ENCODE peak calls at places on chromosome 17, in eight cellular contexts. V is right atrium auricular region, N is testis, H is WTC11, M is choroid plexus epithelial cell, F is nephron progenitor cell, A is AG09319, G is NB4. L is an unnamed sample.

GRCh38 chr17:1793447-1793806 is 31.6 kb downstream of the SERPINF1 start:
- DNase-seq in V (no peak), N (no peak), H (no peak), M (no peak), F (no peak), A (no peak), G (no peak), L (no peak)

GRCh38 chr17:50276588-50277356 is 2.5 kb downstream of the TMEM92 start:
- DNase-seq in V (no peak), N (no peak), H (no peak), M (no peak), F (no peak), A (no peak), G (no peak), L (no peak)

GRCh38 chr17:40963838-40964237 is 2.9 kb downstream of the KRT39 start:
- DNase-seq in V (no peak), N (no peak), H (no peak), M (peak; percentile 62), F (no peak), A (no peak), G (peak; percentile 6), L (no peak)

GRCh38 chr17:12021604-12022003 is 927 bp downstream of the MAP2K4 start:
- DNase-seq in V (no peak), N (no peak), H (no peak), M (no peak), F (no peak), A (no peak), G (no peak), L (no peak)

GRCh38 chr17:80529104-80529903 is 15.3 kb upstream of the RPTOR start:
- DNase-seq in V (no peak), N (peak; percentile 63), H (no peak), M (no peak), F (no peak), A (no peak), G (no peak), L (no peak)

GRCh38 chr17:74190807-74191206 is 12.7 kb upstream of the RPL38 start:
- DNase-seq in V (no peak), N (peak; percentile 40), H (peak; percentile 57), M (no peak), F (peak; percentile 76), A (no peak), G (no peak), L (no peak)

GRCh38 chr17:79126139-79126538 is 51.5 kb downstream of the ENGASE start:
- DNase-seq in V (no peak), N (no peak), H (peak; percentile 54), M (peak; percentile 5), F (no peak), A (no peak), G (no peak), L (no peak)

GRCh38 chr17:29163563-29163962 is 16.6 kb downstream of the MYO18A start:
- DNase-seq in V (no peak), N (no peak), H (no peak), M (no peak), F (no peak), A (no peak), G (no peak), L (no peak)

GRCh38 chr17:20241855-20242254 is 225.5 kb downstream of the LGALS9B start:
- DNase-seq in V (no peak), N (no peak), H (no peak), M (no peak), F (no peak), A (no peak), G (no peak), L (no peak)

GRCh38 chr17:34382586-34383224 is 19.7 kb upstream of the CCL1 start:
- DNase-seq in V (no peak), N (no peak), H (no peak), M (no peak), F (no peak), A (no peak), G (peak; percentile 76), L (no peak)

GRCh38 chr17:74442291-74442669 is 10.4 kb downstream of the GPRC5C start:
- DNase-seq in V (no peak), N (no peak), H (no peak), M (no peak), F (no peak), A (no peak), G (no peak), L (no peak)

GRCh38 chr17:46876353-46876887 is 25.0 kb downstream of the WNT9B start:
- DNase-seq in V (no peak), N (no peak), H (peak; percentile 62), M (no peak), F (peak; percentile 17), A (no peak), G (no peak), L (no peak)

GRCh38 chr17:81085420-81085911 is 50.5 kb downstream of the BAIAP2 start:
- DNase-seq in V (no peak), N (no peak), H (no peak), M (no peak), F (no peak), A (no peak), G (no peak), L (no peak)

GRCh38 chr17:19573075-19573474 is 39.4 kb downstream of the SLC47A1 start:
- DNase-seq in V (no peak), N (no peak), H (no peak), M (peak; percentile 81), F (no peak), A (no peak), G (peak; percentile 91), L (no peak)

GRCh38 chr17:31535581-31535981 is 144.1 kb downstream of the RAB11FIP4 start:
- DNase-seq in V (no peak), N (no peak), H (no peak), M (no peak), F (no peak), A (no peak), G (no peak), L (no peak)

DNA sequence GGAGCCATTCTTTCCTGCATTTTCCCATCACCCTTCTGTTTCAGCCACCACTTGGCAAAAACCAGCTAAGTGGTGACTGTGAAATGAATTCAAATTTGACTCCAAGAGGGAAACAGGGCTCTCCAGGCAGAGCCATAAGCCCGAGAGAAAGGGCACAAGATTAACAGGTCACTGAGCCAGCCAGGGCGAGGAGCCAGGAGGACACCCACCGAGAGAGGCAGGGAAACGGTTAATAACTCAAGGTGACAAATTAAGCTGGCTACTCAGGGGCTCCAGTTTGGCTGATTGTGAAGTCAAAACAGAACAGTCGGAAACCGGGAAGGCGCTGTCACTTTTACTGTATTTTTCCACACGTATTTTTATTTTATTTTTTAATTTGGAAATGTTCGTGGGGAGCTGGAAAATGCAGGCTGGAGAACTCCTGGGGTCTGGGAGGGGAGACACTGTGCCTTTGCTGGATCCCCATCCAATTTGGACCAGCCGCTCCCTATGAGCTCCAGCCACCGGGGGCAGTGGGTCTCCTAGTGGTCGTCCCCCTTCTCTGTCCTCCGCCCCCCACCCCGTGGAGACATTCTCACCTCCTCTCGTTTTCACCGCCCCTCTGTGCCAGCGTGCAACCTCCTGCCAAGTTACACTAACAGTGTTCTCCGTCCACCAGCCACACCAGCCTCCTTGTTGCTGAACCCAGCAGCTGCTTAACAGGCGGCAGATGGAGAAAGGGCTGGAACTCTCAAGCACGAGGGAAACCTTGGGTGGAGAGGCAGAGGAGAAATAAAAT is 67.6 kb upstream of the SOX9 start:
- DNase-seq in V (no peak), N (no peak), H (peak; percentile 45), M (no peak), F (peak; percentile 9), A (no peak), G (no peak), L (no peak)
- TF ChIP-seq CTCF in V (no peak), N (no peak), H (no peak), M (no peak), F (no peak), A (no peak), G (no peak), L (no peak)

DNA sequence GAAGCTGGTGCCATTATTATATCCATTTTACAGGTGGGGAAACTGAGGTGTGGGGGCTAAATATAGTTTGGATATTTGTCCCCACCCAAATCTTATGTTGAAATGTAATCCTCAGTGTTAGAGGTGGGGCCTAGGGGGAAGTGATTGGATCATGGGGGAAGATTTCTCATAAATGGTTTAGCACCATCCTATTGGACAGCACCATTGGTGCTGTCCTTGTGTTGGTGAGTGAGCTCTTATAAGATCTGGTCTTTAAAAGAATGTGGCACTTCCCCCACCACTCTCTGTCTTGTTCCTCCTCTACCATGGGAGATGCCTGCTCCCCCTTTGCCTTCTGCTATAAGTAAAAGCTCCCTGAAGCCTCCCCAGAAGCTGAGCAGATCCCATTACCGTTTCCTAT is 119.8 kb upstream of the SEC14L1 start:
- DNase-seq in V (no peak), N (no peak), H (no peak), M (no peak), F (no peak), A (no peak), G (peak; percentile 16), L (no peak)
- TF ChIP-seq CTCF in V (no peak), N (no peak), H (no peak), M (no peak), F (no peak), A (no peak), G (no peak), L (no peak)

DNA sequence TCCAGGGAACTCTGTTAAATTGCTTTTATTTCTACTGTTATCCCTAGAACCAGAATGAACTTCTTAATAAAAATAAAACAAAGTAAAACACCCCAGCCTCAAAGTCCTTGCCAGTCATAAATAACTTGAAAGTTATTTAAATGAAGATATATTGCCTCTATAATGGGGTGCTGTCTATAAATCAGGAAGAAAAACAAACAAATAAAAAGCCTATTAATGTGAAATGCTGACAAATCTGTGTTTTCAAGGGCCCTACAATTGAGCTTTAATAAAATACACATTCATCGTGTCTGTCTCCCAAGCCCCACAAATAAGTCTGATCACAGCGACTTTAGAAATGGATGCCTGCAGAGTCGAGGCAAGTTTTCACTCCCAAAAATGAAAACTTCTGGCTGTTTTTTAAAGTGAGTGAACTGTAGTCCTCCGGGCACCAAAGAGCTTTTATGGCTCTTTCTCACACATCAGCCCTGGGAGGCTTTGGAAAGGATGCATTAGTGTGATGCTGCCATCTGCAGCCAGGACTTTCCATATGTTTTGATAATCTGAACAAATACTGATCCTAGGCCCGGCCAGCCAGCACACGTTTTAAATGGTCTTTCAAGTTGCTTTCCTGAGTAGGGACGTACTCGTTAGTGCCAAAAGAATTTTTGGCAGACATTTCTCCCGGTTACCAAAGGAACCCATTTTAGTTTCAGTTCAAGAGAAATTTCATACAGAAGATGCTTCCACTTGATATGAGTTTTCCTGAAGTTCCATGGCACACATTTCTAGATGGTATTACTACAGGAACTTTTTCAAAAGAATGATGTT is 16.3 kb downstream of the NACA2 start:
- DNase-seq in V (no peak), N (no peak), H (peak; percentile 41), M (peak; percentile 70), F (peak; percentile 27), A (no peak), G (peak; percentile 16), L (no peak)
- TF ChIP-seq CTCF in V (no peak), N (no peak), H (no peak), M (peak; percentile 60), F (peak; percentile 10), A (peak; percentile 41), G (no peak), L (no peak)

DNA sequence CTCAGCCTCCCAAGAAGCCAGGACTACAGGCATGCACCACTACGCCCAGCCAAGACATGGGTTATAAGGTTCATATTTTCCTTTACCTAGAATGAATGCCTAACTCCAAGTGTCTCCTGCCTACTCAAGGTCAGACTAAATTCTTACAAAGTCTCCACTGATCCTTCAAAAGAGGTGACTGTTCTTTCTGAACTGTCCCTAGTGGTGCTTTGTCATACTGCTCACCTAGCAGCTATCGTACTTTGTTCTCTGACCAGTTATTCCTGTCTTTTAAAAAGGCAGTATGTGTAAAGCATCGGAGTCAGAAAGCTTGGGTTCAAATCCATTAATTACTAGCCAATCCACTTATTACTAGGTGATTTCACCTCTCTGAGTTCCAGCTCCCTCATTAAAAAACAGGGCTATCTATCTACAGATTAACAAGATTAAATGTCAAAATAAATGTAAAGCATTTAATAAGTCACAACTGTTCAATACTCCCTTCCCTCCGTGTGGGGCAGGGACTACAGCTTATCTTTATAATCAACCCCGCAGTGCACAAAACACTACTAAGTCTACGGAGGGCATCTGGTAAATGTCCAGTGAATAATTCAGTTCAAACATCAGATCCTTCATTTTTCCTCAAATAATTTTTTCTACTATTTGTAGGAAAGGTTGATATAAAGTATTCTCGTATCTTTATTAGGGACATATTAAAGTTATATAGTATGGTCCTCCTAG is 20.0 kb upstream of the ITGA2B start:
- DNase-seq in V (no peak), N (no peak), H (no peak), M (no peak), F (no peak), A (no peak), G (no peak), L (no peak)
- TF ChIP-seq CTCF in V (no peak), N (no peak), H (no peak), M (no peak), F (no peak), A (no peak), G (no peak), L (no peak)

L was measured in CD4-positive, alpha-beta T cell.